ENCODE peak calls at places on chromosomes 3 and 15, in eight cellular contexts. X is fibroblast of mammary gland; R is A549; Z is CD4-positive, CD25-positive, alpha-beta regulatory T cell; T is stomach; N is GM23338; D is PC-9; B is adipocyte. F is an unnamed sample.
A peak's percentile ranks its signal among the peaks of the same experiment; 100 is the strongest.

GRCh38 chr15:71752604-71753289 is 57.6 kb upstream of the NR2E3 start:
- DNase-seq in X (peak; percentile 98), R (peak; percentile 97), Z (no peak), T (no peak), N (peak; percentile 70), D (peak; percentile 57), B (peak; percentile 83), F (peak; percentile 84)

GRCh38 chr15:80932989-80933388 is 56.6 kb downstream of the MESD start:
- DNase-seq in X (peak; percentile 57), R (no peak), Z (no peak), T (no peak), N (no peak), D (no peak), B (no peak), F (peak; percentile 11)

GRCh38 chr3:72694398-72694797 is 153.8 kb downstream of the SHQ1 start:
- DNase-seq in X (peak; percentile 56), R (no peak), Z (no peak), T (no peak), N (no peak), D (no peak), B (no peak), F (no peak)

GRCh38 chr15:20355256-20355868 is 186.2 kb downstream of the GOLGA6L6 start:
- DNase-seq in X (no peak), R (no peak), Z (no peak), T (no peak), N (no peak), D (no peak), B (no peak), F (no peak)

GRCh38 chr3:174253221-174253620 is 605.9 kb upstream of the NAALADL2 start:
- DNase-seq in X (no peak), R (no peak), Z (no peak), T (no peak), N (no peak), D (no peak), B (no peak), F (no peak)

GRCh38 chr3:127135241-127136023 is 57.5 kb upstream of the PRR23E start:
- DNase-seq in X (peak; percentile 19), R (no peak), Z (no peak), T (no peak), N (peak; percentile 58), D (no peak), B (peak; percentile 63), F (no peak)

GRCh38 chr3:47577583-47578118 is 1.0 kb downstream of the CSPG5 start:
- DNase-seq in X (no peak), R (peak; percentile 16), Z (no peak), T (no peak), N (peak; percentile 49), D (no peak), B (peak; percentile 45), F (peak; percentile 10)

GRCh38 chr15:70526221-70526973 is 237.0 kb downstream of the UACA start:
- DNase-seq in X (peak; percentile 87), R (peak; percentile 69), Z (no peak), T (no peak), N (no peak), D (peak; percentile 60), B (peak; percentile 79), F (peak; percentile 33)

GRCh38 chr3:135970500-135971116 is 5.1 kb downstream of the PPP2R3A start:
- DNase-seq in X (peak; percentile 70), R (no peak), Z (no peak), T (no peak), N (no peak), D (no peak), B (no peak), F (no peak)

GRCh38 chr3:194300392-194300758 is 50.8 kb downstream of the CPN2 start:
- DNase-seq in X (peak; percentile 80), R (no peak), Z (no peak), T (peak; percentile 82), N (peak; percentile 93), D (no peak), B (peak; percentile 60), F (peak; percentile 66)

GRCh38 chr3:16254933-16255725 is 9.6 kb downstream of the DPH3 start:
- DNase-seq in X (no peak), R (no peak), Z (peak; percentile 39), T (no peak), N (no peak), D (no peak), B (no peak), F (no peak)

GRCh38 chr15:71189723-71190122 is 74.5 kb downstream of the THSD4 start:
- DNase-seq in X (peak; percentile 24), R (no peak), Z (no peak), T (no peak), N (no peak), D (no peak), B (no peak), F (no peak)

GRCh38 chr3:128619146-128619890 is 31.3 kb downstream of the RPN1 start:
- DNase-seq in X (peak; percentile 97), R (peak; percentile 45), Z (peak; percentile 49), T (no peak), N (no peak), D (no peak), B (peak; percentile 56), F (no peak)

GRCh38 chr3:99859855-99860254 is 42.2 kb downstream of the CMSS1 start:
- DNase-seq in X (peak; percentile 97), R (peak; percentile 36), Z (no peak), T (no peak), N (no peak), D (no peak), B (peak; percentile 94), F (no peak)

GRCh38 chr15:83108266-83109219 is 1.1 kb downstream of the TM6SF1 start:
- DNase-seq in X (no peak), R (peak; percentile 47), Z (peak; percentile 52), T (peak; percentile 34), N (peak; percentile 27), D (no peak), B (no peak), F (peak; percentile 41)
- H3K4me3 ChIP-seq in X (no peak overlapping the region), R (no peak overlapping the region), Z (no peak overlapping the region), T (peak overlapping the region; percentile 54), N (peak overlapping the region; percentile 78), D (no peak overlapping the region), B (no peak overlapping the region), F (no peak overlapping the region)

GRCh38 chr15:100887211-100887913 is 7.7 kb downstream of the ALDH1A3 start:
- DNase-seq in X (no peak), R (no peak), Z (no peak), T (no peak), N (no peak), D (no peak), B (no peak), F (no peak)

GRCh38 chr15:100890850-100891249 is 11.2 kb downstream of the ALDH1A3 start:
- DNase-seq in X (no peak), R (no peak), Z (no peak), T (peak; percentile 16), N (no peak), D (no peak), B (no peak), F (no peak)

GRCh38 chr15:100891316-100892012 is 11.8 kb downstream of the ALDH1A3 start:
- DNase-seq in X (no peak), R (no peak), Z (no peak), T (peak; percentile 17), N (peak; percentile 61), D (no peak), B (no peak), F (no peak)

GRCh38 chr15:100890059-100890720 is 10.6 kb downstream of the ALDH1A3 start:
- DNase-seq in X (no peak), R (no peak), Z (no peak), T (no peak), N (no peak), D (no peak), B (no peak), F (no peak)

GRCh38 chr15:100889359-100890058 is 9.9 kb downstream of the ALDH1A3 start:
- DNase-seq in X (peak; percentile 88), R (no peak), Z (no peak), T (no peak), N (peak; percentile 41), D (peak; percentile 69), B (peak; percentile 87), F (peak; percentile 37)
- H3K4me3 ChIP-seq in X (no peak overlapping the region), R (no peak overlapping the region), Z (no peak overlapping the region), T (no peak overlapping the region), N (no peak overlapping the region), D (no peak overlapping the region), B (peak overlapping the region; percentile 64), F (no peak overlapping the region)

DNA sequence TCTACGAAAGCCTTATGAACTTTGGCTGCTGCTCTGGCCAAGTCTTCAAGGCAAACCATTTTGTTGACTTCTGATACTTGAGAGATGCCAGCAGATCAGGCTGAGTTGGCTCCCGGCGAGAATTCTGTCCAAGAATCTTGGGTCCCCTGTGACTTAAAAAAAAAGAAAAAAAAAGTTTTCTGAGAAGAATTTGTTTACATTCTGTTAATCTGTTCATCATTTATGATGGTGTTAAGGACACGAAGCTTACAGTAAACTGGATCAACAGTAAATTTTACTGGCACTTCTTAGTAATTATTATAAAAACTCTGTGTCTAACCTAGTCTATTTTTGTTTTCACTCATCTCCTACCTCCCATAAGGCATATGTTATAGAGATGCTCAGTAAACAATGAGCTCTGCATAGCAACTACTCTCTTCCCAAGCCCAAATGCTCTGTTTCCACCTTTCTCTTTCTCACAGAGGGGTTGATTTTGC is 320.9 kb upstream of the RASGRP1 start:
- DNase-seq in X (peak; percentile 47), R (peak; percentile 70), Z (no peak), T (no peak), N (no peak), D (no peak), B (peak; percentile 13), F (no peak)
- H3K4me3 ChIP-seq in X (no peak overlapping the region), R (peak overlapping the region; percentile 23), Z (no peak overlapping the region), T (no peak overlapping the region), N (no peak overlapping the region), D (no peak overlapping the region), B (peak overlapping the region; percentile 47), F (no peak overlapping the region)

GRCh38 chr3:189566550-189566949 is 64.6 kb upstream of the TP63 start:
- DNase-seq in X (no peak), R (no peak), Z (no peak), T (no peak), N (no peak), D (no peak), B (no peak), F (no peak)
- H3K4me3 ChIP-seq in X (no peak overlapping the region), R (no peak overlapping the region), Z (no peak overlapping the region), T (no peak overlapping the region), N (no peak overlapping the region), D (no peak overlapping the region), B (no peak overlapping the region), F (no peak overlapping the region)

GRCh38 chr15:92882697-92883642 is 17.2 kb upstream of the CHD2 start:
- DNase-seq in X (no peak), R (no peak), Z (no peak), T (no peak), N (no peak), D (no peak), B (no peak), F (no peak)

GRCh38 chr15:92879949-92880725 is 20.0 kb upstream of the CHD2 start:
- DNase-seq in X (no peak), R (no peak), Z (peak; percentile 74), T (no peak), N (no peak), D (no peak), B (no peak), F (no peak)

GRCh38 chr15:92881570-92881837 is 18.6 kb upstream of the CHD2 start:
- DNase-seq in X (no peak), R (no peak), Z (no peak), T (no peak), N (no peak), D (no peak), B (no peak), F (no peak)

GRCh38 chr15:92881838-92882696 is 18.1 kb upstream of the CHD2 start:
- DNase-seq in X (peak; percentile 100), R (peak; percentile 100), Z (peak; percentile 100), T (peak; percentile 99), N (peak; percentile 100), D (peak; percentile 98), B (peak; percentile 100), F (peak; percentile 99)

GRCh38 chr15:92880796-92881569 is 19.1 kb upstream of the CHD2 start:
- DNase-seq in X (no peak), R (no peak), Z (peak; percentile 56), T (no peak), N (no peak), D (no peak), B (peak; percentile 56), F (no peak)
- H3K4me3 ChIP-seq in X (no peak overlapping the region), R (peak overlapping the region; percentile 34), Z (peak overlapping the region; percentile 84), T (no peak overlapping the region), N (no peak overlapping the region), D (peak overlapping the region; percentile 58), B (peak overlapping the region; percentile 76), F (peak overlapping the region; percentile 53)

F was measured in transverse colon.